ENCODE peak calls at places on chromosomes 6 and 20, in seven cellular contexts. F is NAMALWA, W is H9, K is left colon, A is cardiac fibroblast, S is NCI-H460, R is cerebellum. Q is an unnamed sample.

GRCh38 chr20:33654680-33655161 is 7.4 kb upstream of the C20orf144 start:
- DNase-seq in F (no peak), W (no peak), K (no peak), A (no peak), S (no peak), R (no peak), Q (no peak)

GRCh38 chr6:152273002-152273401 is 364.2 kb downstream of the SYNE1 start:
- DNase-seq in F (no peak), W (no peak), K (peak; percentile 38), A (peak; percentile 31), S (no peak), R (no peak), Q (no peak)

GRCh38 chr20:51067792-51068191 is 44.9 kb upstream of the KCNG1 start:
- DNase-seq in F (no peak), W (no peak), K (no peak), A (peak; percentile 10), S (no peak), R (no peak), Q (no peak)

GRCh38 chr6:146950351-146950835 is 253.8 kb upstream of the STXBP5 start:
- DNase-seq in F (no peak), W (no peak), K (peak; percentile 29), A (peak; percentile 35), S (no peak), R (no peak), Q (no peak)

GRCh38 chr6:80197474-80197873 is 91.0 kb downstream of the BCKDHB start:
- DNase-seq in F (no peak), W (no peak), K (no peak), A (peak; percentile 80), S (no peak), R (peak; percentile 24), Q (peak; percentile 76)

GRCh38 chr20:433300-433975 is 25.3 kb downstream of the RBCK1 start:
- DNase-seq in F (no peak), W (no peak), K (no peak), A (no peak), S (no peak), R (no peak), Q (no peak)

GRCh38 chr20:8255945-8256632 is 124.0 kb downstream of the PLCB1 start:
- DNase-seq in F (no peak), W (no peak), K (no peak), A (no peak), S (no peak), R (no peak), Q (no peak)

GRCh38 chr6:9121551-9121950 is 686.2 kb upstream of the SLC35B3 start:
- DNase-seq in F (no peak), W (no peak), K (no peak), A (no peak), S (no peak), R (no peak), Q (no peak)

GRCh38 chr6:160972111-160972510 is 19.5 kb upstream of the MAP3K4 start:
- DNase-seq in F (no peak), W (no peak), K (no peak), A (peak; percentile 84), S (no peak), R (no peak), Q (no peak)

GRCh38 chr6:34602318-34603111 is 46.4 kb upstream of the SPDEF start:
- DNase-seq in F (no peak), W (no peak), K (peak; percentile 59), A (no peak), S (no peak), R (no peak), Q (no peak)

GRCh38 chr20:23412026-23412425 is 9.3 kb downstream of the NAPB start:
- DNase-seq in F (no peak), W (no peak), K (no peak), A (no peak), S (peak; percentile 86), R (no peak), Q (peak; percentile 31)

GRCh38 chr6:29589423-29590048 is 4.6 kb downstream of the OR2H2 start:
- DNase-seq in F (peak; percentile 75), W (peak; percentile 49), K (no peak), A (peak; percentile 58), S (peak; percentile 20), R (peak; percentile 60), Q (peak; percentile 67)